ENCODE peak calls at places on chromosome 12, in eight cellular contexts. J, Q, T, P, O, B, U and W are unnamed samples.

GRCh38 chr12:113214938-113215400 is 6.3 kb upstream of the TPCN1 start:
- DNase-seq in J (peak), Q (peak), T (no peak), P (no peak), O (peak), B (no peak), U (peak), W (peak)

GRCh38 chr12:77577756-77578155 is 252.9 kb upstream of the NAV3 start:
- DNase-seq in J (peak), Q (no peak), T (no peak), P (no peak), O (no peak), B (no peak), U (no peak), W (peak)

GRCh38 chr12:95446511-95446910 is 27.4 kb upstream of the METAP2 start:
- DNase-seq in J (peak), Q (no peak), T (peak), P (peak), O (no peak), B (no peak), U (no peak), W (peak)

GRCh38 chr12:39824505-39825198 is 205.0 kb upstream of the ABCD2 start:
- DNase-seq in J (no peak), Q (peak), T (no peak), P (no peak), O (peak), B (no peak), U (no peak), W (peak)

GRCh38 chr12:490260-490659 is 30.5 kb downstream of the B4GALNT3 start:
- DNase-seq in J (no peak), Q (no peak), T (no peak), P (no peak), O (no peak), B (no peak), U (no peak), W (no peak)

GRCh38 chr12:76696186-76696585 is 67.7 kb upstream of the ZDHHC17 start:
- DNase-seq in J (no peak), Q (no peak), T (no peak), P (no peak), O (no peak), B (no peak), U (no peak), W (no peak)

GRCh38 chr12:45327823-45328383 is 112.0 kb downstream of the ANO6 start:
- DNase-seq in J (peak), Q (no peak), T (no peak), P (peak), O (no peak), B (no peak), U (no peak), W (peak)

GRCh38 chr12:86186449-86186848 is 69.7 kb downstream of the MGAT4C start:
- DNase-seq in J (no peak), Q (peak), T (peak), P (peak), O (no peak), B (no peak), U (no peak), W (no peak)

GRCh38 chr12:21910642-21911041 is 30.6 kb downstream of the ABCC9 start:
- DNase-seq in J (no peak), Q (no peak), T (peak), P (peak), O (no peak), B (no peak), U (no peak), W (no peak)

GRCh38 chr12:57736743-57737466 is 1.6 kb downstream of the AGAP2 start:
- DNase-seq in J (no peak), Q (no peak), T (peak), P (peak), O (no peak), B (no peak), U (no peak), W (no peak)

GRCh38 chr12:57738661-57739237 is at the start of gene AGAP2:
- DNase-seq in J (peak), Q (no peak), T (peak), P (peak), O (no peak), B (no peak), U (no peak), W (no peak)

GRCh38 chr12:57735952-57736742 is 2.4 kb downstream of the AGAP2 start:
- DNase-seq in J (no peak), Q (peak), T (peak), P (peak), O (no peak), B (no peak), U (no peak), W (peak)

GRCh38 chr12:57738142-57738474 is 434 bp downstream of the AGAP2 start:
- DNase-seq in J (no peak), Q (no peak), T (no peak), P (no peak), O (no peak), B (no peak), U (no peak), W (no peak)

DNA sequence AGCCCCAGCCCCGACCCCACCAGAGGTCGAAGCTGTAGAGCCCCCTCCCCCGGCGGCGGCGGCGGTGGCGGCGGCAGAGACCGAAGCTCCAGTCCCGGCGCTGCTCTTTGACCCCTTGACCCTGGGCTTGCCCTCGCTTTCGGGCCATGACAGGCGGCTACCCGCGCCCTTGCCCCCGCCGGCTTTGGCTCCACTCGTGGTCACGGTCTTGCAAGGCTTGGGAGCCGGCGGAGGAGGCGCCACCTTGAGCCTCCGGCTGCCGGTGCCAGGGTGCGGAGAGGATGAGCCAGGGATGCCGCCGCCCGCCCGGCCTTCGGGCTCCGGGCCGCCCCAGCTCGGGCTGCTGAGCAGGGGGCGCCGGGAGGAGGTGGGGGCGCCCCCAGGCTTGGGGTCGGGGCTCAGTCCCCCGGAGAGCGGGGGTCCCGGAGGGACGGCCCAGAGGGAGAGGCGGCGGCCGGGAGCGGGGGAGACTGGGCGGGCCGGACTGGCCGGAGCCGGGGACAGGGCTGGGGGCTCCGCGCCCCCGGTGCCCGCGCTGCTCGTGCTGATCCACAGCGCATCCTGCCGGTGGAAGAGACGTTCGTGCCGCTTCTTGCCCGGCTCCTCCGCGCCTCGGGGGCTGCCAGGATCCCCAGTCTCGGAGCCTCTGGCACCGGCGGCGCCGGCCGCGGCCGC is 938 bp downstream of the AGAP2 start:
- DNase-seq in J (no peak), Q (no peak), T (peak), P (peak), O (no peak), B (no peak), U (no peak), W (no peak)
- TF ChIP-seq EZH2 in J (peak), Q (peak), T (peak), P (peak), O (peak), B (no peak), U (no peak), W (peak)

DNA sequence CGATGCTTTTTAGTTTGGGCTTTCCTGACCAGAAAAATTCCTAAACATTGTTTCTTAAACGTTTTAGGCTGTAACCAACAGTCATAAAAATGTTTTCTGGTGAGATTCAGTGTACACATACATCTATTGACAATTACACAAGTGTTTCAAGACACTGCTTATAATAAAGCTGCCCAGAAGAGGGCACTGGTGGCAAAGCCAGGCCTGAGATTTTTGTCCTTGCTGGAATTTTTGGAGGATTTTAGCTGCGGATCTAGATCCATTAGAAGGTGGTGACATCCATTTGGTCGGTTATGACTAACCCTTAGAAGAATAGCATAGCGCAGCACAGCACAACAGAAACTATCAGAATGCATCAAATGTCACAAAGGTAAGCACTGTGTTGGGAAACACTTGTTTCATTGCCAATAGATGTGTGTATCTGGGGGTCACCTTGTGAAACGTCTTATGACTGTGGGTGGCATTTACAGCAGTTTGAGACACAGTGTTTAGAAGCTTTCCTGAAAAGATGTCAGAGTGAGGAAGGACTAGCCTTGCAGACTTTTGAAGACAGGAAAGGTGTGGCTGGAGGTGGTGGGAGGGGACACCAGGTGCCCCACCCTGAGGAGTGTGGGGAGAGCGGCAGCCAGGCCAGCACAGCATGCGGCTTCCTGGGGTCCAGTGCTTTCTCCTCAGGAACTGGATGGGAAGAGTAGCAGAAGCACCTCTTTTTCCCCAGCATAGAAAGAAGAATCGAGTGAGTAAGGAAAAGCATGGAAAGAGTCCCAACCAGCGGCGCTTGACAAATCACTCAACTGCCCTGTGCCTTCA is 54.7 kb upstream of the FKBP4 start:
- DNase-seq in J (peak), Q (no peak), T (peak), P (peak), O (peak), B (no peak), U (no peak), W (peak)
- TF ChIP-seq CTCF in J (peak), Q (peak), T (peak), P (peak), O (peak), B (peak), U (peak), W (peak)

GRCh38 chr12:106586803-106587684 is 4.2 kb downstream of the RFX4 start:
- DNase-seq in J (no peak), Q (peak), T (peak), P (peak), O (no peak), B (no peak), U (no peak), W (no peak)

GRCh38 chr12:106584104-106585064 is 1.6 kb downstream of the RFX4 start:
- DNase-seq in J (no peak), Q (no peak), T (peak), P (peak), O (no peak), B (no peak), U (no peak), W (no peak)

GRCh38 chr12:106586535-106586802 is 3.7 kb downstream of the RFX4 start:
- DNase-seq in J (no peak), Q (no peak), T (peak), P (peak), O (no peak), B (no peak), U (no peak), W (no peak)

GRCh38 chr12:106585237-106585834 is 2.5 kb downstream of the RFX4 start:
- DNase-seq in J (no peak), Q (no peak), T (peak), P (peak), O (no peak), B (no peak), U (no peak), W (no peak)

DNA sequence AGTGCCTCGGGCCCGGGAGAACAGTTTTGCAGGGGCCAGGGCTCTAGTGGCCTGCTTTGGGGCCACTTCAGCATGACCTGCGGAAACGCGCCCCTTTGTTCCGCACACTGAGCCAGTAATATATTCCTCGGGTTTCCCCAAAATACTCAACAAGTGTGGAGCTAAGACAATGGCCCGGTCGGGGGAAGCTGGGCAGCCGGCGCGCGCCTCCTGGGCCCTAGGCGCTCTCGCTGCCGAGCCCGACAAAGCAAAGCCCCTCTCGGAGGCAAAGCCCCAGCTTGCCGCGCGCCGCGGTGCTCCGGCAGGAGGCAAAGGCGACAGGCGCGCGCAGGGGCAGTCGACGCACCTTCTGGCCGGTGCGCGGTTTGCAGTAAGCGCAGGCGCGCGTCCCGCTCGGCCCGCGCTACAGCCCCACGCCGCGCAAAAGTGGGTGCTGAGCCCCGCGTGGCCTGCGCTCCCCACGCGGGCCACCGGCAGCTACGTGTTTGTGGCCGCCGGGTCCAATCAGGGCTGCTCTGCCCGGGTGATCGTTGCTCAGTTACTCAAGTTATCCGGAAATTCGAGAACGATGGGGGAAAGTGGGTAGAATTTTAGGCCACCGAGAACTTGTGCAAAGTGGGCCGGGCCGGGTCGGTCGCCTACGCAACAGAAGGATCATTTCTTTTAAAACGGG is 3.2 kb downstream of the RFX4 start:
- DNase-seq in J (no peak), Q (peak), T (peak), P (peak), O (no peak), B (no peak), U (no peak), W (no peak)
- TF ChIP-seq EZH2 in J (peak), Q (no peak), T (peak), P (peak), O (peak), B (no peak), U (no peak), W (no peak)

GRCh38 chr12:5155866-5156265 is 112.2 kb downstream of the KCNA5 start:
- DNase-seq in J (no peak), Q (no peak), T (no peak), P (no peak), O (no peak), B (no peak), U (no peak), W (no peak)

GRCh38 chr12:5148880-5149279 is 105.2 kb downstream of the KCNA5 start:
- DNase-seq in J (no peak), Q (peak), T (no peak), P (no peak), O (no peak), B (no peak), U (no peak), W (no peak)

GRCh38 chr12:5154091-5154490 is 110.4 kb downstream of the KCNA5 start:
- DNase-seq in J (no peak), Q (no peak), T (peak), P (peak), O (no peak), B (no peak), U (no peak), W (no peak)
- TF ChIP-seq CTCF in J (no peak), Q (no peak), T (peak), P (peak), O (no peak), B (no peak), U (no peak), W (no peak)

GRCh38 chr12:64779349-64779974 is 20.3 kb upstream of the GNS start:
- DNase-seq in J (no peak), Q (no peak), T (peak), P (no peak), O (no peak), B (no peak), U (no peak), W (no peak)

GRCh38 chr12:64782181-64782580 is 23.0 kb upstream of the GNS start:
- DNase-seq in J (no peak), Q (no peak), T (no peak), P (no peak), O (peak), B (no peak), U (no peak), W (no peak)

GRCh38 chr12:64780220-64780530 is 21.0 kb upstream of the GNS start:
- DNase-seq in J (no peak), Q (no peak), T (peak), P (no peak), O (no peak), B (no peak), U (no peak), W (no peak)

GRCh38 chr12:64780531-64781373 is 21.5 kb upstream of the GNS start:
- DNase-seq in J (no peak), Q (peak), T (peak), P (peak), O (peak), B (no peak), U (no peak), W (peak)

GRCh38 chr12:64781374-64782029 is 22.3 kb upstream of the GNS start:
- DNase-seq in J (no peak), Q (no peak), T (peak), P (peak), O (peak), B (no peak), U (no peak), W (peak)
- TF ChIP-seq EZH2 in J (peak), Q (peak), T (no peak), P (peak), O (no peak), B (no peak), U (no peak), W (peak)

GRCh38 chr12:57498143-57498524 is 10.3 kb downstream of the MARS1 start:
- DNase-seq in J (no peak), Q (no peak), T (no peak), P (peak), O (no peak), B (no peak), U (no peak), W (no peak)
- TF ChIP-seq CTCF in J (no peak), Q (peak), T (peak), P (peak), O (no peak), B (no peak), U (no peak), W (no peak)

GRCh38 chr12:52258335-52258901 is 16.0 kb upstream of the KRT86 start:
- DNase-seq in J (no peak), Q (no peak), T (peak), P (peak), O (peak), B (no peak), U (no peak), W (peak)
- TF ChIP-seq EZH2 in J (peak), Q (no peak), T (peak), P (peak), O (peak), B (no peak), U (no peak), W (peak)

GRCh38 chr12:110545812-110546211 is 37.3 kb downstream of the PPTC7 start:
- DNase-seq in J (no peak), Q (no peak), T (no peak), P (no peak), O (no peak), B (no peak), U (no peak), W (peak)
- TF ChIP-seq CTCF in J (no peak), Q (no peak), T (no peak), P (no peak), O (no peak), B (no peak), U (no peak), W (no peak)

GRCh38 chr12:6056406-6057211 is 67.9 kb downstream of the VWF start:
- DNase-seq in J (no peak), Q (no peak), T (peak), P (peak), O (no peak), B (peak), U (peak), W (no peak)
- TF ChIP-seq EZH2 in J (no peak), Q (no peak), T (no peak), P (no peak), O (no peak), B (no peak), U (no peak), W (no peak)

GRCh38 chr12:57803317-57803893 is 15.1 kb downstream of the AVIL start:
- DNase-seq in J (no peak), Q (peak), T (peak), P (peak), O (peak), B (peak), U (peak), W (peak)
- TF ChIP-seq CTCF in J (peak), Q (peak), T (peak), P (peak), O (peak), B (peak), U (peak), W (peak)